ENCODE peak calls at places on chromosomes 4 and X, in five cellular contexts. P is AG08396; S is stimulated activated CD4-positive, alpha-beta T cell treated with anti-CD3 and anti-CD28 coated beads, Interleukin-15, amount 100 ng/mL, for 1 hour; E is stimulated activated CD8-positive, alpha-beta memory T cell treated with anti-CD3 and anti-CD28 coated beads, Interleukin-12 subunit alpha, Interleukin-12 subunit beta, amount 100 ng/mL, for 4 hours; T is progenitor cell of endocrine pancreas. H is an unnamed sample.

GRCh38 chrX:102697506-102697905 is 14.7 kb upstream of the GPRASP2 start:
- DNase-seq in P (no peak), S (no peak), E (no peak), T (no peak), H (no peak)

GRCh38 chr4:104064650-104065577 is 345.1 kb upstream of the TACR3 start:
- DNase-seq in P (peak), S (no peak), E (no peak), T (peak), H (no peak)

GRCh38 chr4:53196195-53196641 is 169.6 kb downstream of the SCFD2 start:
- DNase-seq in P (no peak), S (no peak), E (no peak), T (no peak), H (no peak)

GRCh38 chr4:41569957-41570356 is 32.0 kb downstream of the LIMCH1 start:
- DNase-seq in P (no peak), S (no peak), E (no peak), T (no peak), H (no peak)

GRCh38 chrX:134849390-134849789 is 141.4 kb upstream of the SMIM10 start:
- DNase-seq in P (peak), S (no peak), E (no peak), T (no peak), H (no peak)

GRCh38 chr4:328729-329128 is 8.9 kb upstream of the ZNF141 start:
- DNase-seq in P (no peak), S (no peak), E (no peak), T (no peak), H (no peak)

GRCh38 chr4:3223346-3223745 is 25.6 kb upstream of the MSANTD1 start:
- DNase-seq in P (no peak), S (no peak), E (no peak), T (no peak), H (no peak)

GRCh38 chr4:134935320-134935719 is 733.7 kb upstream of the PABPC4L start:
- DNase-seq in P (peak), S (no peak), E (no peak), T (no peak), H (no peak)

GRCh38 chrX:39813631-39814246 is 284.0 kb downstream of the BCOR start:
- DNase-seq in P (peak), S (no peak), E (no peak), T (no peak), H (no peak)

GRCh38 chr4:105709081-105709450 is 482 bp downstream of the GSTCD start:
- DNase-seq in P (no peak), S (no peak), E (no peak), T (no peak), H (no peak)

GRCh38 chr4:41438564-41438963 is 99.4 kb upstream of the LIMCH1 start:
- DNase-seq in P (no peak), S (no peak), E (no peak), T (no peak), H (no peak)

GRCh38 chr4:100849319-100849718 is 331.5 kb upstream of the EMCN start:
- DNase-seq in P (no peak), S (no peak), E (no peak), T (no peak), H (no peak)

GRCh38 chrX:10756365-10756915 is 136.1 kb upstream of the MID1 start:
- DNase-seq in P (peak), S (no peak), E (no peak), T (no peak), H (no peak)

GRCh38 chr4:28443786-28444412 is 1583.3 kb downstream of the STIM2 start:
- DNase-seq in P (no peak), S (no peak), E (no peak), T (no peak), H (no peak)

GRCh38 chr4:98377626-98378025 is 116.4 kb downstream of the RAP1GDS1 start:
- DNase-seq in P (peak), S (no peak), E (no peak), T (no peak), H (no peak)

GRCh38 chrX:95057341-95057740 is 1383.3 kb downstream of the FAM133A start:
- DNase-seq in P (no peak), S (no peak), E (no peak), T (no peak), H (no peak)

GRCh38 chr4:108417923-108418322 is 202.5 kb upstream of the RPL34 start:
- DNase-seq in P (no peak), S (no peak), E (no peak), T (no peak), H (no peak)

GRCh38 chr4:175953960-175954521 is 111.6 kb upstream of the WDR17 start:
- DNase-seq in P (no peak), S (no peak), E (no peak), T (no peak), H (no peak)

GRCh38 chrX:69357293-69357692 is 146.8 kb upstream of the NALF2 start:
- DNase-seq in P (no peak), S (no peak), E (no peak), T (no peak), H (no peak)

GRCh38 chrX:67614414-67614813 is 70.6 kb downstream of the AR start:
- DNase-seq in P (no peak), S (no peak), E (no peak), T (no peak), H (no peak)

GRCh38 chrX:154734101-154734781 is 16.6 kb downstream of the GAB3 start:
- DNase-seq in P (no peak), S (no peak), E (no peak), T (no peak), H (no peak)

GRCh38 chr4:8771258-8771590 is 100.4 kb downstream of the HMX1 start:
- DNase-seq in P (no peak), S (no peak), E (no peak), T (no peak), H (no peak)

GRCh38 chr4:112736718-112737135 is 99.8 kb downstream of the LARP7 start:
- DNase-seq in P (no peak), S (no peak), E (no peak), T (no peak), H (no peak)